ENCODE peak calls at places on chromosomes 7 and 10, in seven cellular contexts. One of them, this sample, is unnamed.

GRCh38 chr7:24917510-24918239 is 62.3 kb downstream of the OSBPL3 start:
- DNase-seq in K562: no peak
- DNase-seq in GM12878: no peak
- DNase-seq in GM12891: no peak
- DNase-seq in H1: no peak
- DNase-seq in HepG2: no peak
- DNase-seq in SK-N-SH: no peak
- DNase-seq in this sample: no peak

GRCh38 chr7:106166651-106167342 is 54.7 kb upstream of the SYPL1 start:
- DNase-seq in SK-N-SH: peak; percentile 73
- DNase-seq in HepG2: peak; percentile 62
- DNase-seq in H1: no peak
- DNase-seq in GM12878: no peak
- DNase-seq in GM12891: no peak
- DNase-seq in K562: peak; percentile 83
- DNase-seq in this sample: no peak

GRCh38 chr10:73018632-73019031 is 64.0 kb upstream of the PLA2G12B start:
- DNase-seq in K562: no peak
- DNase-seq in H1: no peak
- DNase-seq in GM12891: no peak
- DNase-seq in GM12878: no peak
- DNase-seq in SK-N-SH: no peak
- DNase-seq in HepG2: no peak
- DNase-seq in this sample: no peak

GRCh38 chr7:56079450-56080185 is 13.1 kb downstream of the PHKG1 start:
- DNase-seq in H1: no peak
- DNase-seq in GM12891: no peak
- DNase-seq in HepG2: peak; percentile 56
- DNase-seq in K562: no peak
- DNase-seq in SK-N-SH: peak; percentile 92
- DNase-seq in GM12878: no peak
- DNase-seq in this sample: no peak

GRCh38 chr10:104197364-104197763 is 34.8 kb downstream of the CFAP43 start:
- DNase-seq in SK-N-SH: no peak
- DNase-seq in GM12878: no peak
- DNase-seq in HepG2: peak; percentile 21
- DNase-seq in K562: no peak
- DNase-seq in H1: no peak
- DNase-seq in GM12891: no peak
- DNase-seq in this sample: no peak

GRCh38 chr7:44278451-44279161 is 46.8 kb downstream of the CAMK2B start:
- DNase-seq in GM12891: no peak
- DNase-seq in K562: no peak
- DNase-seq in GM12878: no peak
- DNase-seq in HepG2: no peak
- DNase-seq in SK-N-SH: peak; percentile 52
- DNase-seq in H1: no peak
- DNase-seq in this sample: no peak

GRCh38 chr10:46033602-46034011 is 3.2 kb upstream of the NCOA4 start:
- DNase-seq in GM12878: no peak
- DNase-seq in SK-N-SH: no peak
- DNase-seq in GM12891: no peak
- DNase-seq in K562: no peak
- DNase-seq in H1: no peak
- DNase-seq in HepG2: peak; percentile 86
- DNase-seq in this sample: no peak

GRCh38 chr10:103757531-103758293 is 97.7 kb downstream of the SH3PXD2A start:
- DNase-seq in H1: no peak
- DNase-seq in SK-N-SH: no peak
- DNase-seq in K562: peak; percentile 14
- DNase-seq in HepG2: no peak
- DNase-seq in GM12891: no peak
- DNase-seq in GM12878: no peak
- DNase-seq in this sample: no peak

GRCh38 chr10:61397175-61397986 is 55.8 kb downstream of the TMEM26 start:
- DNase-seq in K562: peak; percentile 18
- DNase-seq in GM12878: no peak
- DNase-seq in SK-N-SH: no peak
- DNase-seq in GM12891: no peak
- DNase-seq in H1: no peak
- DNase-seq in HepG2: no peak
- DNase-seq in this sample: no peak

GRCh38 chr10:46516660-46517416 is 39.6 kb downstream of the GPRIN2 start:
- DNase-seq in GM12891: no peak
- DNase-seq in GM12878: no peak
- DNase-seq in H1: no peak
- DNase-seq in K562: no peak
- DNase-seq in HepG2: no peak
- DNase-seq in SK-N-SH: no peak
- DNase-seq in this sample: no peak

GRCh38 chr7:83161851-83162401 is 758 bp downstream of the PCLO start:
- DNase-seq in GM12878: no peak
- DNase-seq in HepG2: no peak
- DNase-seq in GM12891: no peak
- DNase-seq in K562: no peak
- DNase-seq in SK-N-SH: no peak
- DNase-seq in H1: no peak
- DNase-seq in this sample: no peak

GRCh38 chr10:28075424-28075823 is 76.5 kb upstream of the ODAD2 start:
- DNase-seq in HepG2: no peak
- DNase-seq in GM12891: no peak
- DNase-seq in GM12878: no peak
- DNase-seq in H1: no peak
- DNase-seq in SK-N-SH: no peak
- DNase-seq in K562: no peak
- DNase-seq in this sample: no peak

GRCh38 chr10:5968037-5968680 is 9.2 kb downstream of the IL15RA start:
- DNase-seq in GM12891: no peak
- DNase-seq in K562: no peak
- DNase-seq in H1: no peak
- DNase-seq in SK-N-SH: no peak
- DNase-seq in GM12878: no peak
- DNase-seq in HepG2: no peak
- DNase-seq in this sample: no peak

GRCh38 chr10:122373108-122373507 is 1.4 kb upstream of the PLEKHA1 start:
- DNase-seq in HepG2: peak; percentile 23
- DNase-seq in SK-N-SH: no peak
- DNase-seq in H1: no peak
- DNase-seq in GM12878: no peak
- DNase-seq in GM12891: no peak
- DNase-seq in K562: no peak
- DNase-seq in this sample: no peak

GRCh38 chr10:27643296-27643695 is 102.3 kb downstream of the MKX start:
- DNase-seq in HepG2: no peak
- DNase-seq in SK-N-SH: no peak
- DNase-seq in K562: no peak
- DNase-seq in GM12878: no peak
- DNase-seq in H1: no peak
- DNase-seq in GM12891: no peak
- DNase-seq in this sample: no peak

GRCh38 chr7:3832199-3832598 is 531.1 kb downstream of the SDK1 start:
- DNase-seq in K562: no peak
- DNase-seq in H1: no peak
- DNase-seq in SK-N-SH: no peak
- DNase-seq in GM12891: no peak
- DNase-seq in GM12878: no peak
- DNase-seq in HepG2: no peak
- DNase-seq in this sample: no peak

GRCh38 chr10:75466886-75467285 is 35.5 kb downstream of the LRMDA start:
- DNase-seq in HepG2: no peak
- DNase-seq in SK-N-SH: no peak
- DNase-seq in GM12891: no peak
- DNase-seq in H1: no peak
- DNase-seq in K562: no peak
- DNase-seq in GM12878: no peak
- DNase-seq in this sample: no peak

GRCh38 chr7:142925413-142925812 is 8.1 kb downstream of the TRPV5 start:
- DNase-seq in H1: peak; percentile 23
- DNase-seq in K562: peak; percentile 52
- DNase-seq in SK-N-SH: no peak
- DNase-seq in GM12891: no peak
- DNase-seq in HepG2: no peak
- DNase-seq in GM12878: no peak
- DNase-seq in this sample: no peak

GRCh38 chr7:117087639-117088396 is 134.5 kb downstream of the ST7 start:
- DNase-seq in HepG2: no peak
- DNase-seq in GM12891: no peak
- DNase-seq in H1: no peak
- DNase-seq in GM12878: no peak
- DNase-seq in K562: peak; percentile 42
- DNase-seq in SK-N-SH: no peak
- DNase-seq in this sample: no peak

GRCh38 chr7:148916186-148916585 is 32.1 kb upstream of the EZH2 start:
- DNase-seq in K562: no peak
- DNase-seq in HepG2: no peak
- DNase-seq in GM12891: no peak
- DNase-seq in H1: no peak
- DNase-seq in SK-N-SH: no peak
- DNase-seq in GM12878: no peak
- DNase-seq in this sample: no peak

GRCh38 chr10:43255644-43256431 is 11.0 kb downstream of the RASGEF1A start:
- DNase-seq in GM12878: no peak
- DNase-seq in H1: no peak
- DNase-seq in SK-N-SH: peak; percentile 82
- DNase-seq in K562: peak; percentile 74
- DNase-seq in HepG2: peak; percentile 24
- DNase-seq in GM12891: peak; percentile 80
- DNase-seq in this sample: peak; percentile 62

GRCh38 chr7:5382281-5383041 is 41.2 kb downstream of the TNRC18 start:
- DNase-seq in SK-N-SH: peak; percentile 97
- DNase-seq in K562: peak; percentile 67
- DNase-seq in H1: no peak
- DNase-seq in GM12878: no peak
- DNase-seq in HepG2: no peak
- DNase-seq in GM12891: no peak
- DNase-seq in this sample: no peak

GRCh38 chr10:52586710-52587109 is 185.9 kb downstream of the MBL2 start:
- DNase-seq in HepG2: no peak
- DNase-seq in K562: no peak
- DNase-seq in SK-N-SH: no peak
- DNase-seq in H1: no peak
- DNase-seq in GM12891: no peak
- DNase-seq in GM12878: no peak
- DNase-seq in this sample: no peak

GRCh38 chr10:52578871-52579405 is 193.6 kb downstream of the MBL2 start:
- DNase-seq in K562: no peak
- DNase-seq in H1: no peak
- DNase-seq in GM12891: no peak
- DNase-seq in SK-N-SH: no peak
- DNase-seq in GM12878: no peak
- DNase-seq in HepG2: no peak
- DNase-seq in this sample: no peak

DNA sequence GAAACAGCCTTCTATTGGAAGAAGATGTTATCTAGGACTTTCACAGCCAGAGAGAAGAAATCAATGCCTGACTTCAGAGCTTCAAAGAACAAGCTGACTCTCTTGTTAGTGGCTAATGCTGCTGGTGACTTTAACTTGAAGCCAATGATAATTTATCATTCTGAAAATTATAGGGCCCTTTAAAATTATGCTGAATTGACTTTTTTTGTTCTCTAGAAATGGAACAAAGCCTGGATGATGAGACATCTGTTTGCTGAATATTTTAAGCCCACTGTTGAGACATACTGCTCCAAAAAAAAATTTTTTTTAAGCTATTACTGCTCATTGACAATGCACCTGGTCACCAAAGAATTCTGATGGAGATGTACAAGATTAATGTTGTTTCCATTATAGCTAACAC is 189.2 kb downstream of the MBL2 start:
- DNase-seq in H1: no peak
- DNase-seq in GM12878: no peak
- DNase-seq in K562: no peak
- DNase-seq in HepG2: no peak
- DNase-seq in SK-N-SH: no peak
- DNase-seq in GM12891: no peak
- DNase-seq in this sample: no peak
- TF ChIP-seq TAF1 in H1: no peak
- TF ChIP-seq TAF1 in GM12878: no peak
- TF ChIP-seq TAF1 in K562: no peak
- TF ChIP-seq TAF1 in HepG2: no peak
- TF ChIP-seq TAF1 in SK-N-SH: no peak
- TF ChIP-seq TAF1 in GM12891: no peak
- TF ChIP-seq TAF1 in this sample: no peak

GRCh38 chr10:111137587-111137986 is 60.8 kb downstream of the ADRA2A start:
- DNase-seq in HepG2: peak; percentile 18
- DNase-seq in H1: no peak
- DNase-seq in K562: no peak
- DNase-seq in SK-N-SH: no peak
- DNase-seq in GM12891: no peak
- DNase-seq in GM12878: no peak
- DNase-seq in this sample: no peak
- TF ChIP-seq TAF1 in HepG2: no peak
- TF ChIP-seq TAF1 in H1: no peak
- TF ChIP-seq TAF1 in K562: no peak
- TF ChIP-seq TAF1 in SK-N-SH: no peak
- TF ChIP-seq TAF1 in GM12891: no peak
- TF ChIP-seq TAF1 in GM12878: no peak
- TF ChIP-seq TAF1 in this sample: no peak

DNA sequence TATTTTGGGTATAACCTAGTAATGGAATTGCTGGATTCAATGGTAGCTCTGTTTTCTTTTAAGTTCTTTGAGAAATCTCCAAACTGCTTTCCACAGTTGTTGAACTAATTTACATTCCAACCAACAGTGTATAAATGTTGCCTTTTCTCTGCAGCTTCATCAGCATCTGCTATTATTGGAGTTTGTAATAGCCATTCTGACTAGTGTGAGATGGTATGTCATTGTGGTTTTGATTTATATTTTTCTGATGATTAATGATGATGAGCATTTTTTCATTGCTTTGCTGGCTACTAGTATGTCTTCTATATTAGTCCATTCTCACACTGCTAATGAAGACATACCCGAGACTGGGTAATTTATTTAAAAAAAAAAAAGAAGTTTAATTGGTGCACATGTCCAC is 248.6 kb upstream of the MAGI2 start:
- DNase-seq in HepG2: no peak
- DNase-seq in GM12891: no peak
- DNase-seq in K562: no peak
- DNase-seq in H1: no peak
- DNase-seq in GM12878: no peak
- DNase-seq in SK-N-SH: no peak
- DNase-seq in this sample: no peak
- TF ChIP-seq TAF1 in HepG2: no peak
- TF ChIP-seq TAF1 in GM12891: no peak
- TF ChIP-seq TAF1 in K562: no peak
- TF ChIP-seq TAF1 in H1: no peak
- TF ChIP-seq TAF1 in GM12878: no peak
- TF ChIP-seq TAF1 in SK-N-SH: no peak
- TF ChIP-seq TAF1 in this sample: no peak

GRCh38 chr10:70048309-70048708 is 4.3 kb upstream of the MACROH2A2 start:
- DNase-seq in HepG2: peak; percentile 21
- DNase-seq in GM12891: no peak
- DNase-seq in K562: no peak
- DNase-seq in GM12878: no peak
- DNase-seq in H1: no peak
- DNase-seq in SK-N-SH: no peak
- DNase-seq in this sample: no peak
- TF ChIP-seq TAF1 in HepG2: no peak
- TF ChIP-seq TAF1 in GM12891: no peak
- TF ChIP-seq TAF1 in K562: no peak
- TF ChIP-seq TAF1 in GM12878: no peak
- TF ChIP-seq TAF1 in H1: no peak
- TF ChIP-seq TAF1 in SK-N-SH: no peak
- TF ChIP-seq TAF1 in this sample: no peak